ENCODE peak calls at places on chromosome 22, in six cellular contexts. One of them, this sample, is unnamed.

GRCh38 chr22:29609139-29609538 is 5.7 kb downstream of the NF2 start:
- DNase-seq in epithelial cell of esophagus: peak
- DNase-seq in WTC11: no peak
- DNase-seq in activated T-cell treated with anti-CD3 and anti-CD28 coated beads for 1 hour: no peak
- DNase-seq in A549: peak
- DNase-seq in lower lobe of right lung: no peak
- DNase-seq in this sample: peak

GRCh38 chr22:25650834-25651233 is 86.4 kb downstream of the GRK3 start:
- DNase-seq in WTC11: no peak
- DNase-seq in epithelial cell of esophagus: no peak
- DNase-seq in A549: no peak
- DNase-seq in lower lobe of right lung: no peak
- DNase-seq in activated T-cell treated with anti-CD3 and anti-CD28 coated beads for 1 hour: no peak
- DNase-seq in this sample: no peak

GRCh38 chr22:43658823-43659222 is 153.3 kb downstream of the EFCAB6 start:
- DNase-seq in WTC11: peak
- DNase-seq in lower lobe of right lung: no peak
- DNase-seq in A549: no peak
- DNase-seq in activated T-cell treated with anti-CD3 and anti-CD28 coated beads for 1 hour: no peak
- DNase-seq in epithelial cell of esophagus: no peak
- DNase-seq in this sample: peak

GRCh38 chr22:50314455-50315288 is 7.2 kb upstream of the PLXNB2 start:
- DNase-seq in activated T-cell treated with anti-CD3 and anti-CD28 coated beads for 1 hour: peak
- DNase-seq in WTC11: no peak
- DNase-seq in epithelial cell of esophagus: no peak
- DNase-seq in A549: no peak
- DNase-seq in lower lobe of right lung: peak
- DNase-seq in this sample: no peak

GRCh38 chr22:49763696-49764095 is 64.0 kb downstream of the BRD1 start:
- DNase-seq in lower lobe of right lung: peak
- DNase-seq in activated T-cell treated with anti-CD3 and anti-CD28 coated beads for 1 hour: no peak
- DNase-seq in A549: no peak
- DNase-seq in WTC11: no peak
- DNase-seq in epithelial cell of esophagus: no peak
- DNase-seq in this sample: no peak

GRCh38 chr22:45903355-45904149 is 73.4 kb downstream of the WNT7B start:
- DNase-seq in activated T-cell treated with anti-CD3 and anti-CD28 coated beads for 1 hour: no peak
- DNase-seq in epithelial cell of esophagus: peak
- DNase-seq in WTC11: no peak
- DNase-seq in lower lobe of right lung: no peak
- DNase-seq in A549: no peak
- DNase-seq in this sample: no peak

GRCh38 chr22:23155143-23155542 is 9.9 kb downstream of the RAB36 start:
- DNase-seq in epithelial cell of esophagus: no peak
- DNase-seq in lower lobe of right lung: no peak
- DNase-seq in activated T-cell treated with anti-CD3 and anti-CD28 coated beads for 1 hour: no peak
- DNase-seq in WTC11: no peak
- DNase-seq in A549: no peak
- DNase-seq in this sample: no peak

GRCh38 chr22:29726512-29727247 is 6.9 kb downstream of the CABP7 start:
- DNase-seq in WTC11: no peak
- DNase-seq in lower lobe of right lung: no peak
- DNase-seq in activated T-cell treated with anti-CD3 and anti-CD28 coated beads for 1 hour: no peak
- DNase-seq in epithelial cell of esophagus: no peak
- DNase-seq in A549: no peak
- DNase-seq in this sample: no peak

GRCh38 chr22:50085211-50085999 is at the start of gene MLC1:
- DNase-seq in A549: no peak
- DNase-seq in WTC11: no peak
- DNase-seq in lower lobe of right lung: no peak
- DNase-seq in epithelial cell of esophagus: peak
- DNase-seq in activated T-cell treated with anti-CD3 and anti-CD28 coated beads for 1 hour: no peak
- DNase-seq in this sample: no peak

GRCh38 chr22:46667245-46667623 is 47.0 kb downstream of the GRAMD4 start:
- DNase-seq in WTC11: no peak
- DNase-seq in epithelial cell of esophagus: no peak
- DNase-seq in lower lobe of right lung: no peak
- DNase-seq in activated T-cell treated with anti-CD3 and anti-CD28 coated beads for 1 hour: no peak
- DNase-seq in A549: no peak
- DNase-seq in this sample: no peak

GRCh38 chr22:49992921-49993648 is 19.5 kb downstream of the IL17REL start:
- DNase-seq in WTC11: peak
- DNase-seq in epithelial cell of esophagus: peak
- DNase-seq in activated T-cell treated with anti-CD3 and anti-CD28 coated beads for 1 hour: peak
- DNase-seq in A549: peak
- DNase-seq in lower lobe of right lung: peak
- DNase-seq in this sample: peak

GRCh38 chr22:19520007-19520406 is 4.2 kb downstream of the CLDN5 start:
- DNase-seq in epithelial cell of esophagus: no peak
- DNase-seq in activated T-cell treated with anti-CD3 and anti-CD28 coated beads for 1 hour: no peak
- DNase-seq in lower lobe of right lung: no peak
- DNase-seq in WTC11: no peak
- DNase-seq in A549: no peak
- DNase-seq in this sample: no peak

GRCh38 chr22:36580846-36581245 is 51.9 kb upstream of the EIF3D start:
- DNase-seq in WTC11: no peak
- DNase-seq in epithelial cell of esophagus: no peak
- DNase-seq in activated T-cell treated with anti-CD3 and anti-CD28 coated beads for 1 hour: no peak
- DNase-seq in A549: no peak
- DNase-seq in lower lobe of right lung: no peak
- DNase-seq in this sample: no peak

GRCh38 chr22:42673898-42674390 is 24.8 kb upstream of the CYB5R3 start:
- DNase-seq in activated T-cell treated with anti-CD3 and anti-CD28 coated beads for 1 hour: no peak
- DNase-seq in epithelial cell of esophagus: no peak
- DNase-seq in WTC11: no peak
- DNase-seq in lower lobe of right lung: no peak
- DNase-seq in A549: no peak
- DNase-seq in this sample: no peak

GRCh38 chr22:31250740-31251330 is 38.7 kb downstream of the LIMK2 start:
- DNase-seq in WTC11: no peak
- DNase-seq in A549: no peak
- DNase-seq in lower lobe of right lung: no peak
- DNase-seq in epithelial cell of esophagus: peak
- DNase-seq in activated T-cell treated with anti-CD3 and anti-CD28 coated beads for 1 hour: no peak
- DNase-seq in this sample: no peak

GRCh38 chr22:37163618-37164534 is 14.2 kb upstream of the IL2RB start:
- DNase-seq in epithelial cell of esophagus: no peak
- DNase-seq in activated T-cell treated with anti-CD3 and anti-CD28 coated beads for 1 hour: no peak
- DNase-seq in A549: no peak
- DNase-seq in lower lobe of right lung: peak
- DNase-seq in WTC11: no peak
- DNase-seq in this sample: no peak

GRCh38 chr22:19853879-19854777 is 546 bp downstream of the GNB1L start:
- DNase-seq in WTC11: peak
- DNase-seq in epithelial cell of esophagus: no peak
- DNase-seq in activated T-cell treated with anti-CD3 and anti-CD28 coated beads for 1 hour: no peak
- DNase-seq in A549: no peak
- DNase-seq in lower lobe of right lung: peak
- DNase-seq in this sample: no peak

GRCh38 chr22:18057568-18058209 is 20.1 kb upstream of the PEX26 start:
- DNase-seq in activated T-cell treated with anti-CD3 and anti-CD28 coated beads for 1 hour: no peak
- DNase-seq in A549: peak
- DNase-seq in lower lobe of right lung: no peak
- DNase-seq in epithelial cell of esophagus: peak
- DNase-seq in WTC11: no peak
- DNase-seq in this sample: no peak

GRCh38 chr22:20865869-20866445 is 7.2 kb downstream of the SNAP29 start:
- DNase-seq in WTC11: no peak
- DNase-seq in lower lobe of right lung: no peak
- DNase-seq in A549: no peak
- DNase-seq in epithelial cell of esophagus: no peak
- DNase-seq in activated T-cell treated with anti-CD3 and anti-CD28 coated beads for 1 hour: no peak
- DNase-seq in this sample: no peak

GRCh38 chr22:24305260-24305692 is 34.6 kb downstream of the SPECC1L start:
- DNase-seq in lower lobe of right lung: no peak
- DNase-seq in A549: no peak
- DNase-seq in activated T-cell treated with anti-CD3 and anti-CD28 coated beads for 1 hour: no peak
- DNase-seq in epithelial cell of esophagus: no peak
- DNase-seq in WTC11: no peak
- DNase-seq in this sample: no peak